ENCODE peak calls at places on chromosomes 5 and 9, in seven cellular contexts. One of them, this sample, is unnamed.

GRCh38 chr5:139862313-139862712 is 66.7 kb downstream of the PSD2 start:
- DNase-seq in PC-3: no peak
- DNase-seq in GM10248: no peak
- DNase-seq in cardiac fibroblast: peak; percentile 16
- DNase-seq in right lobe of liver: no peak
- DNase-seq in esophagus squamous epithelium: no peak
- DNase-seq in heart left ventricle: no peak
- DNase-seq in this sample: no peak

GRCh38 chr5:16741007-16741406 is 124.2 kb upstream of the RETREG1 start:
- DNase-seq in heart left ventricle: no peak
- DNase-seq in PC-3: no peak
- DNase-seq in esophagus squamous epithelium: no peak
- DNase-seq in cardiac fibroblast: peak; percentile 67
- DNase-seq in right lobe of liver: no peak
- DNase-seq in GM10248: no peak
- DNase-seq in this sample: no peak

GRCh38 chr5:56507348-56507930 is 274.3 kb upstream of the ANKRD55 start:
- DNase-seq in heart left ventricle: no peak
- DNase-seq in right lobe of liver: no peak
- DNase-seq in PC-3: no peak
- DNase-seq in cardiac fibroblast: no peak
- DNase-seq in GM10248: no peak
- DNase-seq in esophagus squamous epithelium: no peak
- DNase-seq in this sample: no peak

GRCh38 chr5:106797996-106798395 is 872.7 kb downstream of the EFNA5 start:
- DNase-seq in cardiac fibroblast: no peak
- DNase-seq in heart left ventricle: no peak
- DNase-seq in PC-3: peak; percentile 36
- DNase-seq in GM10248: no peak
- DNase-seq in esophagus squamous epithelium: no peak
- DNase-seq in right lobe of liver: no peak
- DNase-seq in this sample: no peak

GRCh38 chr9:90107864-90108263 is 503.1 kb downstream of the GADD45G start:
- DNase-seq in cardiac fibroblast: no peak
- DNase-seq in heart left ventricle: no peak
- DNase-seq in right lobe of liver: no peak
- DNase-seq in esophagus squamous epithelium: no peak
- DNase-seq in PC-3: no peak
- DNase-seq in GM10248: no peak
- DNase-seq in this sample: no peak

GRCh38 chr5:1833264-1834021 is 32.2 kb downstream of the NDUFS6 start:
- DNase-seq in PC-3: no peak
- DNase-seq in cardiac fibroblast: no peak
- DNase-seq in heart left ventricle: no peak
- DNase-seq in esophagus squamous epithelium: no peak
- DNase-seq in right lobe of liver: no peak
- DNase-seq in GM10248: no peak
- DNase-seq in this sample: no peak

GRCh38 chr5:106818552-106818951 is 852.2 kb downstream of the EFNA5 start:
- DNase-seq in cardiac fibroblast: no peak
- DNase-seq in PC-3: no peak
- DNase-seq in right lobe of liver: no peak
- DNase-seq in GM10248: no peak
- DNase-seq in heart left ventricle: no peak
- DNase-seq in esophagus squamous epithelium: no peak
- DNase-seq in this sample: no peak

GRCh38 chr5:10760033-10760975 is 730 bp downstream of the DAP start:
- DNase-seq in heart left ventricle: peak; percentile 58
- DNase-seq in PC-3: peak; percentile 84
- DNase-seq in cardiac fibroblast: peak; percentile 63
- DNase-seq in esophagus squamous epithelium: no peak
- DNase-seq in GM10248: peak; percentile 41
- DNase-seq in right lobe of liver: peak; percentile 69
- DNase-seq in this sample: peak; percentile 34

GRCh38 chr5:103561670-103562069 is 919 bp downstream of the NUDT12 start:
- DNase-seq in GM10248: no peak
- DNase-seq in heart left ventricle: no peak
- DNase-seq in PC-3: peak; percentile 19
- DNase-seq in right lobe of liver: no peak
- DNase-seq in esophagus squamous epithelium: no peak
- DNase-seq in cardiac fibroblast: peak; percentile 1
- DNase-seq in this sample: no peak

GRCh38 chr9:29875522-29875921 is 2302.2 kb upstream of the C9orf72 start:
- DNase-seq in PC-3: no peak
- DNase-seq in heart left ventricle: no peak
- DNase-seq in GM10248: no peak
- DNase-seq in cardiac fibroblast: no peak
- DNase-seq in right lobe of liver: no peak
- DNase-seq in esophagus squamous epithelium: no peak
- DNase-seq in this sample: no peak

GRCh38 chr9:15311607-15312006 is 4.6 kb upstream of the TTC39B start:
- DNase-seq in GM10248: no peak
- DNase-seq in PC-3: peak; percentile 58
- DNase-seq in right lobe of liver: no peak
- DNase-seq in heart left ventricle: no peak
- DNase-seq in cardiac fibroblast: no peak
- DNase-seq in esophagus squamous epithelium: no peak
- DNase-seq in this sample: no peak

GRCh38 chr5:113017891-113018635 is 41.5 kb downstream of the DCP2 start:
- DNase-seq in cardiac fibroblast: no peak
- DNase-seq in GM10248: no peak
- DNase-seq in PC-3: peak; percentile 51
- DNase-seq in right lobe of liver: no peak
- DNase-seq in heart left ventricle: no peak
- DNase-seq in esophagus squamous epithelium: no peak
- DNase-seq in this sample: no peak

GRCh38 chr5:107519900-107520354 is 150.8 kb downstream of the EFNA5 start:
- DNase-seq in right lobe of liver: no peak
- DNase-seq in heart left ventricle: no peak
- DNase-seq in PC-3: peak; percentile 64
- DNase-seq in esophagus squamous epithelium: no peak
- DNase-seq in GM10248: no peak
- DNase-seq in cardiac fibroblast: peak; percentile 21
- DNase-seq in this sample: no peak

GRCh38 chr9:116274293-116274692 is 120.7 kb downstream of the PAPPA start:
- DNase-seq in right lobe of liver: no peak
- DNase-seq in GM10248: no peak
- DNase-seq in cardiac fibroblast: peak; percentile 54
- DNase-seq in PC-3: no peak
- DNase-seq in esophagus squamous epithelium: no peak
- DNase-seq in heart left ventricle: no peak
- DNase-seq in this sample: no peak

GRCh38 chr5:133377736-133378135 is 234.6 kb downstream of the FSTL4 start:
- DNase-seq in GM10248: no peak
- DNase-seq in heart left ventricle: no peak
- DNase-seq in cardiac fibroblast: no peak
- DNase-seq in PC-3: no peak
- DNase-seq in esophagus squamous epithelium: no peak
- DNase-seq in right lobe of liver: no peak
- DNase-seq in this sample: no peak

GRCh38 chr5:172444110-172444510 is 10.2 kb downstream of the SH3PXD2B start:
- DNase-seq in esophagus squamous epithelium: no peak
- DNase-seq in right lobe of liver: no peak
- DNase-seq in PC-3: peak; percentile 26
- DNase-seq in heart left ventricle: no peak
- DNase-seq in cardiac fibroblast: peak; percentile 82
- DNase-seq in GM10248: no peak
- DNase-seq in this sample: no peak

GRCh38 chr9:128550770-128551651 is 1.4 kb upstream of the SPTAN1 start:
- DNase-seq in heart left ventricle: peak; percentile 39
- DNase-seq in PC-3: no peak
- DNase-seq in esophagus squamous epithelium: no peak
- DNase-seq in cardiac fibroblast: peak; percentile 77
- DNase-seq in right lobe of liver: no peak
- DNase-seq in GM10248: no peak
- DNase-seq in this sample: no peak

GRCh38 chr5:126433708-126434107 is 10.5 kb downstream of the GRAMD2B start:
- DNase-seq in PC-3: no peak
- DNase-seq in cardiac fibroblast: peak; percentile 55
- DNase-seq in GM10248: no peak
- DNase-seq in heart left ventricle: no peak
- DNase-seq in right lobe of liver: no peak
- DNase-seq in esophagus squamous epithelium: no peak
- DNase-seq in this sample: no peak

GRCh38 chr5:154110781-154111180 is 72.0 kb downstream of the MFAP3 start:
- DNase-seq in PC-3: peak; percentile 61
- DNase-seq in right lobe of liver: no peak
- DNase-seq in heart left ventricle: no peak
- DNase-seq in esophagus squamous epithelium: no peak
- DNase-seq in cardiac fibroblast: peak; percentile 16
- DNase-seq in GM10248: no peak
- DNase-seq in this sample: no peak

GRCh38 chr5:157855404-157855994 is 3.4 kb downstream of the CLINT1 start:
- DNase-seq in right lobe of liver: no peak
- DNase-seq in esophagus squamous epithelium: no peak
- DNase-seq in heart left ventricle: peak; percentile 52
- DNase-seq in GM10248: no peak
- DNase-seq in cardiac fibroblast: peak; percentile 82
- DNase-seq in PC-3: peak; percentile 83
- DNase-seq in this sample: no peak

GRCh38 chr5:146369691-146370090 is 31.1 kb downstream of the POU4F3 start:
- DNase-seq in PC-3: peak; percentile 53
- DNase-seq in heart left ventricle: no peak
- DNase-seq in GM10248: no peak
- DNase-seq in esophagus squamous epithelium: no peak
- DNase-seq in right lobe of liver: no peak
- DNase-seq in cardiac fibroblast: peak; percentile 4
- DNase-seq in this sample: no peak

GRCh38 chr9:118961857-118962256 is 407.4 kb downstream of the BRINP1 start:
- DNase-seq in cardiac fibroblast: no peak
- DNase-seq in right lobe of liver: no peak
- DNase-seq in PC-3: no peak
- DNase-seq in GM10248: no peak
- DNase-seq in heart left ventricle: no peak
- DNase-seq in esophagus squamous epithelium: no peak
- DNase-seq in this sample: no peak

GRCh38 chr9:15295761-15296405 is 11.1 kb downstream of the TTC39B start:
- DNase-seq in cardiac fibroblast: peak; percentile 59
- DNase-seq in GM10248: peak; percentile 34
- DNase-seq in esophagus squamous epithelium: no peak
- DNase-seq in PC-3: no peak
- DNase-seq in heart left ventricle: no peak
- DNase-seq in right lobe of liver: no peak
- DNase-seq in this sample: no peak

GRCh38 chr9:88653926-88654325 is 118.9 kb downstream of the NXNL2 start:
- DNase-seq in esophagus squamous epithelium: no peak
- DNase-seq in PC-3: no peak
- DNase-seq in cardiac fibroblast: peak; percentile 42
- DNase-seq in GM10248: no peak
- DNase-seq in heart left ventricle: no peak
- DNase-seq in right lobe of liver: no peak
- DNase-seq in this sample: no peak

GRCh38 chr5:170145462-170145861 is 39.8 kb downstream of the FOXI1 start:
- DNase-seq in GM10248: no peak
- DNase-seq in esophagus squamous epithelium: no peak
- DNase-seq in heart left ventricle: no peak
- DNase-seq in PC-3: no peak
- DNase-seq in cardiac fibroblast: peak; percentile 12
- DNase-seq in right lobe of liver: no peak
- DNase-seq in this sample: no peak

GRCh38 chr9:14062449-14063187 is 251.3 kb downstream of the NFIB start:
- DNase-seq in esophagus squamous epithelium: no peak
- DNase-seq in right lobe of liver: no peak
- DNase-seq in PC-3: peak; percentile 76
- DNase-seq in cardiac fibroblast: peak; percentile 86
- DNase-seq in GM10248: no peak
- DNase-seq in heart left ventricle: no peak
- DNase-seq in this sample: no peak

GRCh38 chr9:114093761-114094505 is 5.2 kb downstream of the KIF12 start:
- DNase-seq in esophagus squamous epithelium: no peak
- DNase-seq in GM10248: no peak
- DNase-seq in PC-3: no peak
- DNase-seq in heart left ventricle: no peak
- DNase-seq in cardiac fibroblast: no peak
- DNase-seq in right lobe of liver: no peak
- DNase-seq in this sample: peak; percentile 16

GRCh38 chr5:161676109-161676508 is 9.4 kb upstream of the GABRA6 start:
- DNase-seq in PC-3: peak; percentile 6
- DNase-seq in cardiac fibroblast: no peak
- DNase-seq in right lobe of liver: no peak
- DNase-seq in GM10248: peak; percentile 7
- DNase-seq in esophagus squamous epithelium: no peak
- DNase-seq in heart left ventricle: no peak
- DNase-seq in this sample: peak; percentile 8
- TF ChIP-seq CTCF in PC-3: peak; percentile 50
- TF ChIP-seq CTCF in cardiac fibroblast: peak; percentile 7
- TF ChIP-seq CTCF in right lobe of liver: peak; percentile 16
- TF ChIP-seq CTCF in GM10248: peak; percentile 43
- TF ChIP-seq CTCF in esophagus squamous epithelium: no peak
- TF ChIP-seq CTCF in heart left ventricle: no peak
- TF ChIP-seq CTCF in this sample: peak; percentile 56

GRCh38 chr9:35710818-35711500 is 21.0 kb downstream of the TLN1 start:
- DNase-seq in right lobe of liver: no peak
- DNase-seq in GM10248: no peak
- DNase-seq in PC-3: no peak
- DNase-seq in heart left ventricle: no peak
- DNase-seq in cardiac fibroblast: no peak
- DNase-seq in esophagus squamous epithelium: no peak
- DNase-seq in this sample: no peak
- TF ChIP-seq CTCF in right lobe of liver: no peak
- TF ChIP-seq CTCF in GM10248: no peak
- TF ChIP-seq CTCF in PC-3: no peak
- TF ChIP-seq CTCF in heart left ventricle: no peak
- TF ChIP-seq CTCF in cardiac fibroblast: no peak
- TF ChIP-seq CTCF in esophagus squamous epithelium: no peak
- TF ChIP-seq CTCF in this sample: no peak

DNA sequence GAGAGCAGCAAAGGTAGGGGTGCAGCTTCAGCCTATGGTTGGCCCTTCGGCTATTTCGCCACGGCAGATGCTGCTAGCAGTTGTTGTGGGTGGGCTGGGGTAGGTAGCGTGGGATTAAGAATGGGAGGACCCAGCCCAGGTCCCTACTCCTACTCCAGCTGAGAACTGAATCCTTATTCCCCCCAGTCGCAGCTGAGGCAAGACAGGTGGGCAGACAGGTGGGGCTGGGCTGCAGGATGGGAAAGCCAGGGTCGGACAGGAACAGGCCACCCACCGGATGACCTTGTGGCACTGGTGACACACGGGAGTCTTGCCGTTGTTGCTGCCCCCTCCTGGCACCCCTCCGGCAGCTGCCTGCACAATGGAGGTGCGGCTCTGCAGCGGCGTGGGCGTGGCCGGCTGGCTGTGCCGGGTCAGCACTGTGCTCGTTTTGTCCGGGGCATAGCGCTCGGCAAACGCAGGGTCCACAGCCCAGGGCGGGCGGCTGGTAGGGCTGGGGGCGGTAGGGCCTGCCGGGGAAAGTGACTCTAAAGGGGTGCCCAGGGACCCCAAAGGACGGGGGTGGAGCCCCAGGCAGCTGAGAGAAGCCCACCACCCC is 8.2 kb downstream of the PDLIM7 start:
- DNase-seq in PC-3: no peak
- DNase-seq in heart left ventricle: no peak
- DNase-seq in GM10248: no peak
- DNase-seq in esophagus squamous epithelium: no peak
- DNase-seq in cardiac fibroblast: no peak
- DNase-seq in right lobe of liver: no peak
- DNase-seq in this sample: no peak
- TF ChIP-seq CTCF in PC-3: no peak
- TF ChIP-seq CTCF in heart left ventricle: no peak
- TF ChIP-seq CTCF in GM10248: no peak
- TF ChIP-seq CTCF in esophagus squamous epithelium: no peak
- TF ChIP-seq CTCF in cardiac fibroblast: no peak
- TF ChIP-seq CTCF in right lobe of liver: no peak
- TF ChIP-seq CTCF in this sample: peak; percentile 11

GRCh38 chr5:53425598-53426516 is 54.6 kb upstream of the FST start:
- DNase-seq in PC-3: peak; percentile 46
- DNase-seq in right lobe of liver: no peak
- DNase-seq in cardiac fibroblast: peak; percentile 27
- DNase-seq in GM10248: no peak
- DNase-seq in heart left ventricle: no peak
- DNase-seq in esophagus squamous epithelium: no peak
- DNase-seq in this sample: no peak
- TF ChIP-seq CTCF in PC-3: peak; percentile 53
- TF ChIP-seq CTCF in right lobe of liver: peak; percentile 52
- TF ChIP-seq CTCF in cardiac fibroblast: no peak
- TF ChIP-seq CTCF in GM10248: peak; percentile 21
- TF ChIP-seq CTCF in heart left ventricle: no peak
- TF ChIP-seq CTCF in esophagus squamous epithelium: no peak
- TF ChIP-seq CTCF in this sample: peak; percentile 34